ENCODE peak calls at places on chromosomes 7 and 10, in ten cellular contexts. Q is psoas muscle; A is CD8-positive, alpha-beta memory T cell; R is heart left ventricle; D is Caco-2; H is body of pancreas; U is pancreas; I is brain microvascular endothelial cell; O is aorta; B is Panc1. L is an unnamed sample.

GRCh38 chr7:158723266-158723665 is 18.7 kb upstream of the NCAPG2 start:
- DNase-seq in R (no peak), U (no peak), O (no peak), D (no peak), H (no peak), B (no peak), A (no peak), Q (no peak), I (no peak), L (no peak)

GRCh38 chr7:155227004-155227787 is 70.5 kb upstream of the INSIG1 start:
- DNase-seq in Q (no peak), O (no peak), R (no peak), A (no peak), D (no peak), B (no peak), U (no peak), H (no peak), I (no peak), L (no peak)

GRCh38 chr10:33376976-33377657 is 42.6 kb upstream of the NRP1 start:
- DNase-seq in Q (no peak), O (no peak), R (no peak), U (no peak), A (no peak), D (no peak), I (peak; percentile 21), H (no peak), B (no peak), L (no peak)

GRCh38 chr10:29610876-29611647 is 23.7 kb downstream of the SVIL start:
- DNase-seq in D (no peak), I (no peak), U (no peak), O (no peak), Q (peak; percentile 66), B (no peak), A (no peak), R (no peak), H (no peak), L (no peak)

GRCh38 chr10:130547368-130547767 is 411.2 kb downstream of the GLRX3 start:
- DNase-seq in D (no peak), R (no peak), H (no peak), A (no peak), B (peak; percentile 7), U (no peak), O (no peak), Q (no peak), I (no peak), L (no peak)

GRCh38 chr10:91137822-91138221 is 82.6 kb upstream of the PCGF5 start:
- DNase-seq in O (no peak), I (no peak), U (peak; percentile 14), R (no peak), H (peak; percentile 57), Q (no peak), D (no peak), A (no peak), B (no peak), L (no peak)

GRCh38 chr10:34319197-34319846 is 495.8 kb downstream of the PARD3 start:
- DNase-seq in Q (no peak), R (peak; percentile 26), D (peak; percentile 60), B (no peak), U (peak; percentile 55), O (no peak), A (no peak), I (peak; percentile 85), H (peak; percentile 68), L (no peak)

GRCh38 chr7:128266891-128267839 is 26.1 kb downstream of the LEP start:
- DNase-seq in I (peak; percentile 20), A (no peak), H (peak; percentile 62), Q (peak; percentile 73), U (peak; percentile 71), D (peak; percentile 52), B (no peak), O (no peak), R (peak; percentile 70), L (no peak)

GRCh38 chr7:85172530-85172941 is 14.3 kb downstream of the SEMA3D start:
- DNase-seq in U (no peak), R (no peak), Q (no peak), I (peak; percentile 88), H (no peak), O (peak; percentile 56), A (no peak), D (no peak), B (no peak), L (no peak)

GRCh38 chr10:7233259-7233991 is 177.4 kb downstream of the SFMBT2 start:
- DNase-seq in Q (no peak), D (peak; percentile 63), U (no peak), I (no peak), R (no peak), H (no peak), B (no peak), O (no peak), A (no peak), L (no peak)

GRCh38 chr10:122083478-122084025 is 94.6 kb downstream of the TACC2 start:
- DNase-seq in A (no peak), B (no peak), Q (no peak), U (no peak), O (no peak), H (no peak), I (no peak), D (no peak), R (peak; percentile 83), L (no peak)

GRCh38 chr10:108250954-108251620 is 1086.6 kb upstream of the SORCS1 start:
- DNase-seq in A (no peak), D (no peak), O (no peak), H (no peak), R (no peak), I (no peak), U (no peak), Q (no peak), B (no peak), L (no peak)

GRCh38 chr7:40782836-40783235 is 648.0 kb downstream of the SUGCT start:
- DNase-seq in U (no peak), Q (no peak), R (no peak), I (peak; percentile 23), D (no peak), A (no peak), B (no peak), H (no peak), O (no peak), L (no peak)

GRCh38 chr7:85413718-85414117 is 226.9 kb upstream of the SEMA3D start:
- DNase-seq in U (no peak), I (no peak), H (no peak), O (no peak), B (no peak), D (no peak), Q (no peak), R (no peak), A (no peak), L (no peak)

GRCh38 chr7:50564171-50564570 is 1.0 kb downstream of the DDC start:
- DNase-seq in O (no peak), D (no peak), Q (no peak), B (no peak), A (no peak), H (no peak), U (no peak), I (no peak), R (no peak), L (no peak)
- H3K4me3 ChIP-seq in O (no peak overlapping the region), D (peak overlapping the region; percentile 58), Q (no peak overlapping the region), B (no peak overlapping the region), A (no peak overlapping the region), H (no peak overlapping the region), U (peak overlapping the region; percentile 17), I (no peak overlapping the region), R (no peak overlapping the region), L (no peak overlapping the region)

GRCh38 chr10:44976352-44977198 is 2.0 kb downstream of the DEPP1 start:
- DNase-seq in U (no peak), I (no peak), Q (peak; percentile 49), D (no peak), H (peak; percentile 50), A (no peak), B (no peak), O (peak; percentile 55), R (peak; percentile 33), L (no peak)
- H3K4me3 ChIP-seq in U (peak overlapping the region; percentile 63), I (no peak overlapping the region), Q (peak overlapping the region; percentile 90), D (no peak overlapping the region), H (peak overlapping the region; percentile 74), A (no peak overlapping the region), B (no peak overlapping the region), O (peak overlapping the region; percentile 81), R (peak overlapping the region; percentile 69), L (peak overlapping the region; percentile 49)

GRCh38 chr10:132302911-132303310 is 4.8 kb downstream of the STK32C start:
- DNase-seq in U (no peak), B (no peak), O (no peak), I (no peak), Q (no peak), H (no peak), D (no peak), R (peak; percentile 5), A (no peak), L (no peak)

GRCh38 chr10:132303361-132304115 is 4.2 kb downstream of the STK32C start:
- DNase-seq in A (no peak), R (no peak), B (no peak), I (no peak), H (no peak), O (peak; percentile 29), Q (no peak), U (no peak), D (no peak), L (no peak)

GRCh38 chr10:132301371-132302330 is 6.1 kb downstream of the STK32C start:
- DNase-seq in I (no peak), H (no peak), A (no peak), B (no peak), Q (no peak), R (peak; percentile 15), U (no peak), D (no peak), O (peak; percentile 34), L (no peak)

GRCh38 chr10:132300582-132300981 is 7.2 kb downstream of the STK32C start:
- DNase-seq in U (no peak), O (peak; percentile 38), I (no peak), B (no peak), Q (no peak), H (no peak), D (no peak), R (no peak), A (no peak), L (no peak)

DNA sequence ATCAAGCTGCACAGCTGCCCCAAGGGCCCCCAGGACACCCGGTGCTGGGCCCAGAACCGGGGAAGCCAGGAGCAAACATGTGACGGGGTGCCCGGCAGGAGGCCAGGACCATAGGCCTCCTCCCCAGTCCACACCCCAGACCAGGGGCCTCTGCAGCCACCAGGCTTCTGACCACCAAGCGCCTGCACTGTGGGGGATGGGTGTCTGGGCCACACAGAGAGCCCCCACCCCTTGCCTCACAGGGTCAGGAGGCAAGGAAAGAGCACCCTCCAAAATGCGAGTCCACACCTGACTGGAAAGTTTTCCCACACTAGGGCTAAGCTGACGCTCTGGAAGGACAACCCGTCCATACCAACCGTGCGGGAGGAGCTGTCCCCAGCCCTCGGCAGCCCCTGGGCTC is 5.3 kb downstream of the STK32C start:
- DNase-seq in H (no peak), A (no peak), B (no peak), I (no peak), D (no peak), R (peak; percentile 14), O (peak; percentile 41), U (no peak), Q (no peak), L (no peak)
- H3K4me3 ChIP-seq in H (no peak overlapping the region), A (no peak overlapping the region), B (no peak overlapping the region), I (no peak overlapping the region), D (no peak overlapping the region), R (no peak overlapping the region), O (no peak overlapping the region), U (no peak overlapping the region), Q (no peak overlapping the region), L (no peak overlapping the region)

GRCh38 chr7:100965723-100966541 is 3.4 kb upstream of the MUC12 start:
- DNase-seq in O (peak; percentile 85), D (peak; percentile 99), Q (peak; percentile 75), B (no peak), R (peak; percentile 56), U (peak; percentile 75), I (peak; percentile 51), A (peak; percentile 59), H (peak; percentile 83), L (peak; percentile 67)
- H3K4me3 ChIP-seq in O (no peak overlapping the region), D (peak overlapping the region; percentile 57), Q (peak overlapping the region; percentile 49), B (peak overlapping the region; percentile 40), R (no peak overlapping the region), U (peak overlapping the region; percentile 53), I (no peak overlapping the region), A (peak overlapping the region; percentile 55), H (no peak overlapping the region), L (no peak overlapping the region)